ENCODE peak calls at places on chromosomes 4 and X, in seven cellular contexts. X is HCT116, I is transverse colon, U is GM23338, W is spleen, N is suprapubic skin, P is HepG2. Q is an unnamed sample. For H3K36me3, the result is how much of the 10 kb centered on the place peaks cover.

GRCh38 chr4:121070696-121071639 is 1.4 kb downstream of the NDNF start:
- DNase-seq in X (no peak), I (peak), U (peak), W (no peak), N (peak), P (no peak), Q (no peak)

GRCh38 chrX:139759637-139760036 is 51.7 kb upstream of the MCF2 start:
- DNase-seq in X (no peak), I (no peak), U (peak), W (no peak), N (no peak), P (no peak), Q (no peak)

GRCh38 chrX:134570509-134570846 is 87.8 kb downstream of the PLAC1 start:
- DNase-seq in X (no peak), I (no peak), U (no peak), W (no peak), N (no peak), P (no peak), Q (no peak)

GRCh38 chrX:130575831-130576404 is 174.1 kb downstream of the RBMX2 start:
- DNase-seq in X (peak), I (peak), U (peak), W (no peak), N (no peak), P (peak), Q (peak)

GRCh38 chr4:116215622-116216021 is 869.8 kb downstream of the TRAM1L1 start:
- DNase-seq in X (no peak), I (no peak), U (no peak), W (no peak), N (no peak), P (no peak), Q (no peak)

GRCh38 chr4:87530868-87531267 is 1.7 kb upstream of the SPARCL1 start:
- DNase-seq in X (no peak), I (peak), U (peak), W (no peak), N (peak), P (no peak), Q (peak)

GRCh38 chr4:90769251-90769650 is 642.1 kb downstream of the CCSER1 start:
- DNase-seq in X (no peak), I (no peak), U (no peak), W (no peak), N (no peak), P (no peak), Q (no peak)

GRCh38 chrX:40167240-40168182 is 69.8 kb upstream of the BCOR start:
- DNase-seq in X (no peak), I (peak), U (peak), W (peak), N (no peak), P (no peak), Q (no peak)

GRCh38 chr4:86927843-86928395 is 6.9 kb upstream of the AFF1 start:
- DNase-seq in X (no peak), I (peak), U (no peak), W (no peak), N (peak), P (peak), Q (no peak)

GRCh38 chr4:6578221-6578620 is 3.2 kb downstream of the MAN2B2 start:
- DNase-seq in X (no peak), I (no peak), U (no peak), W (no peak), N (no peak), P (no peak), Q (no peak)

GRCh38 chrX:106036716-106037115 is 1.8 kb downstream of the SERPINA7 start:
- DNase-seq in X (no peak), I (no peak), U (no peak), W (no peak), N (no peak), P (no peak), Q (no peak)

GRCh38 chr4:179145746-179146530 is 1703.7 kb upstream of the AGA start:
- DNase-seq in X (no peak), I (no peak), U (no peak), W (no peak), N (no peak), P (no peak), Q (no peak)

GRCh38 chr4:165379662-165380061 is 854 bp downstream of the CPE start:
- DNase-seq in X (no peak), I (no peak), U (peak), W (no peak), N (no peak), P (peak), Q (no peak)
- TF ChIP-seq POLR2AphosphoS5 in X (no peak), I (no peak), U (no peak), W (no peak), N (no peak), P (no peak), Q (no peak)

GRCh38 chrX:9308426-9308825 is 156.4 kb upstream of the TBL1X start:
- DNase-seq in X (no peak), I (no peak), U (no peak), W (no peak), N (no peak), P (no peak), Q (no peak)
- H3K36me3 ChIP-seq in X (under half), I (under half), U (under half), W (under half), N (under half), P (under half), Q (under half)

GRCh38 chr4:100657187-100657586 is 139.4 kb upstream of the EMCN start:
- DNase-seq in X (no peak), I (no peak), U (no peak), W (no peak), N (no peak), P (no peak), Q (no peak)
- TF ChIP-seq POLR2AphosphoS5 in X (no peak), I (no peak), U (no peak), W (no peak), N (no peak), P (no peak), Q (no peak)

DNA sequence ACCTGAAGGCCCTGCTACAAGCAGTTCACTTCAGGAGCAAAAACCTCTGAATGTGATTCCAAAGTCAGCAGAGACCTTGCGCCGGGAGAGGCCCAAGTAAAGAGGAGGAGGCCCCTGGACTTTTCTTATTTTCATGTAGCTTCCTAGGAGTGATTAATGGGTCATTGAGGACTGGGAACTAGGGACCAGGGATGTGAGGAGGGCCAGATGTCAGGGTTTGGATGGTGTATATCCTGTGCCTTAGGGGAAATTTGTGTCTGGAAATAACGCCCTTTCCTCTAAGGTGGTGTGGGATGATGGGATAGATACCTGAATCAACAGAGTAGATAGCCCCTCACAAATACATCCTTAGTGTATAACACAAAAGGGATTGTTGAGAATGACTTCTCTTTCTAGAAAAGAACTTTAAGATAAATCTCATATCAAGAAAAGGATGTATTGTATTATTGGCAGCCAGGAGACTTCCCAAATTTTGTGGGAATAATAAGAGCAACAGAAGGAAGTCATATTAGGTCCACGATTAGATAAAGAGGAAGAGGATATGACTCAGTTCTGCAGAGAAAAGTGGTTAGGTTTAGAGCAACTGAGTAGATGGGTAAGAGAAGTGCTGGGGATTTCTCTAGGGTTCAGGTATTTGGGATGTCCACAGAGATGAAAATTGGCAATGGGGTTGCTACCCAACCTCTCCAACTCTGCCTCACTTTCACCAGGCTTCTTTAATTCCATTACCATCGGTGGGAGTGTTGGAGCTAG is 1.1 kb downstream of the ITGB1BP2 start:
- DNase-seq in X (no peak), I (no peak), U (no peak), W (no peak), N (no peak), P (no peak), Q (no peak)
- H3K36me3 ChIP-seq in X (under half), I (under half), U (under half), W (under half), N (under half), P (under half), Q (under half)

GRCh38 chr4:109972786-109973528 is 60.3 kb downstream of the EGF start:
- DNase-seq in X (no peak), I (peak), U (peak), W (no peak), N (no peak), P (peak), Q (no peak)

GRCh38 chr4:109967798-109968520 is 55.3 kb downstream of the EGF start:
- DNase-seq in X (no peak), I (peak), U (no peak), W (no peak), N (no peak), P (no peak), Q (no peak)

GRCh38 chr4:109969909-109970308 is 57.2 kb downstream of the EGF start:
- DNase-seq in X (no peak), I (no peak), U (no peak), W (no peak), N (no peak), P (peak), Q (no peak)

GRCh38 chr4:109966891-109967481 is 54.3 kb downstream of the EGF start:
- DNase-seq in X (no peak), I (no peak), U (no peak), W (no peak), N (no peak), P (no peak), Q (no peak)

GRCh38 chr4:109969087-109969486 is 56.4 kb downstream of the EGF start:
- DNase-seq in X (no peak), I (no peak), U (no peak), W (no peak), N (no peak), P (no peak), Q (no peak)
- TF ChIP-seq POLR2AphosphoS5 in X (no peak), I (no peak), U (no peak), W (no peak), N (no peak), P (no peak), Q (no peak)

GRCh38 chr4:74450298-74450683 is 5.4 kb downstream of the AREG start:
- DNase-seq in X (no peak), I (no peak), U (no peak), W (no peak), N (no peak), P (no peak), Q (no peak)
- H3K36me3 ChIP-seq in X (half or more), I (under half), U (under half), W (under half), N (under half), P (under half), Q (under half)

DNA sequence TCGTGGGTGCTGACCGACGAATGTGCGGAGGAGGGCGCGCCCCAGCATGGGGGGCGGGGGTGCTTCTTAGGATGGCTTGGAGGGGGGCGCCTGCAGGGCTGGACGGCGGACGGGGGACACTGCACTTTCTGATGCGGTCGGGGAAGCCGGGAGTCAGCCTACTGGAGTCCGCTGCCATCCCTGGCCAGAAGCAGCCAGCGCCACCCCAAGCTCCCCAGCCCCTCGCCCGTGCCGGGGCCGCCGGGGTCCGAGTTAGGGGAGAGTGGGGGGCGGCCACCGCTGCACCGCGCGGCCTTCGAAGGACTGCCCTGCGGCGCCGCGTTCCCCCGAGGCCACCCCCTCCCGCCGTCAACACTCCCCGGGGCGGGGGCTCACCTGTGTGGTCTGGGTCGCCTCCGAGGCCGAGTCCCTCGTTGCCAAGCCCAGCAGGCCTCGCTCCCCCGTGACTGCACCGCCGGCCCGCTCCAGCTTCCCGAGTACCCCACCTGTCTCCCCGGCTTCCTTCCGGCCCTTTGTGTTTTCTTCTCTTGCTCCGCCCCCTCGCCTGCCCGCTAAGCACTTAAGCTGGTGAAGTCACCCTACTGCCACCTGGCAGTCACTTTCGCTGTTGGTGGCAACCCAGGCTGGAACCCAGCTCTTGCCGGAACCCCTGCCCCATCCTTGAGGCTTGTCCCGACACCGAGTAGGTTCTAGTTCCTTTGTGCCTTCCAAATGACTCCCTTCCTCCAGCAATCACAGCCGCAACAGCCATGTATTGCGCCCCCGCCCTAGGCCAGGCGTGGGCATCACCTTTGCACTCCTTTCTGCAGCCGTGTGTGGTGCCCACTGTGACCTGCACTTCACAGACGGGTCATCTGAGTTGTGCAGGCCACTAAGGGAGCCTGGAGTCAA is at the start of gene OCIAD2:
- DNase-seq in X (peak), I (peak), U (peak), W (peak), N (peak), P (no peak), Q (peak)
- TF ChIP-seq POLR2AphosphoS5 in X (peak), I (peak), U (peak), W (peak), N (no peak), P (no peak), Q (peak)